ENCODE peak calls at places on chromosomes 6 and 20, in ten cellular contexts. G is body of pancreas, Y is GM23338, W is psoas muscle, Z is HCT116, K is left lung, J is heart left ventricle, F is RWPE2, H is A549, D is pancreas. I is an unnamed sample. For H3K4me1, the result is how much of the 10 kb centered on the place peaks cover.

GRCh38 chr20:19341348-19342053 is 129.1 kb downstream of the SLC24A3 start:
- ATAC-seq in F (no peak), Z (no peak), K (peak), Y (no peak), W (peak), D (peak), J (peak), H (no peak), G (no peak), I (peak)

GRCh38 chr20:20489054-20489453 is 121.2 kb downstream of the INSM1 start:
- ATAC-seq in Z (no peak), F (no peak), J (no peak), W (no peak), Y (no peak), G (no peak), D (no peak), K (no peak), H (no peak), I (no peak)

GRCh38 chr20:40431611-40432010 is 257.4 kb downstream of the MAFB start:
- ATAC-seq in Y (no peak), G (no peak), H (no peak), Z (no peak), K (no peak), F (peak), D (no peak), J (no peak), W (no peak), I (no peak)

GRCh38 chr20:41969656-41970055 is 351.5 kb upstream of the CHD6 start:
- ATAC-seq in W (no peak), F (peak), D (no peak), J (peak), Z (no peak), Y (no peak), K (no peak), H (no peak), G (no peak), I (no peak)

GRCh38 chr6:81753709-81754678 is 1.5 kb upstream of the TENT5A start:
- ATAC-seq in Z (peak), H (peak), J (peak), W (peak), K (peak), G (peak), Y (peak), D (peak), F (peak), I (peak)

GRCh38 chr6:26271640-26272090 is 93.3 kb upstream of the BTN3A2 start:
- ATAC-seq in H (no peak), Z (no peak), J (peak), W (peak), K (peak), Y (peak), D (no peak), F (no peak), G (no peak), I (no peak)

GRCh38 chr6:108285381-108285780 is 9.5 kb upstream of the AFG1L start:
- ATAC-seq in G (no peak), W (no peak), H (no peak), F (no peak), Z (no peak), Y (no peak), J (no peak), D (no peak), K (no peak), I (no peak)

GRCh38 chr6:34350100-34350936 is 42.2 kb downstream of the NUDT3 start:
- ATAC-seq in D (peak), G (no peak), Z (no peak), J (peak), F (no peak), Y (no peak), K (no peak), W (no peak), H (no peak), I (no peak)

GRCh38 chr6:142696689-142697088 is 248.3 kb downstream of the HIVEP2 start:
- ATAC-seq in W (peak), F (peak), Z (no peak), K (peak), Y (no peak), J (no peak), H (no peak), G (peak), D (peak), I (no peak)

GRCh38 chr6:24589334-24589733 is 56.7 kb downstream of the KIAA0319 start:
- ATAC-seq in G (no peak), W (no peak), H (no peak), Z (no peak), D (no peak), J (no peak), F (no peak), Y (no peak), K (no peak), I (no peak)

GRCh38 chr6:134883314-134883713 is 66.6 kb downstream of the ALDH8A1 start:
- ATAC-seq in D (no peak), K (no peak), G (no peak), J (no peak), W (no peak), H (no peak), F (no peak), Z (no peak), Y (no peak), I (no peak)

GRCh38 chr6:66226099-66226498 is 519.1 kb upstream of the EYS start:
- ATAC-seq in Y (no peak), Z (no peak), F (no peak), H (no peak), J (peak), G (no peak), K (peak), D (no peak), W (no peak), I (no peak)

GRCh38 chr6:44655368-44656342 is 268.1 kb downstream of the CDC5L start:
- ATAC-seq in J (peak), Y (peak), F (peak), G (peak), W (peak), K (peak), D (peak), H (peak), Z (peak), I (peak)

GRCh38 chr6:41002168-41002567 is 36.9 kb downstream of the UNC5CL start:
- ATAC-seq in F (no peak), H (no peak), Y (no peak), G (no peak), J (no peak), K (no peak), W (peak), D (no peak), Z (no peak), I (no peak)

GRCh38 chr6:164099535-164099982 is 685.0 kb downstream of the QKI start:
- ATAC-seq in K (no peak), F (no peak), J (peak), G (no peak), H (no peak), Y (no peak), D (no peak), Z (no peak), W (no peak), I (no peak)

GRCh38 chr20:37688093-37688492 is 5.7 kb upstream of the CTNNBL1 start:
- ATAC-seq in G (no peak), J (no peak), H (no peak), W (no peak), F (no peak), D (no peak), K (no peak), Z (no peak), Y (no peak), I (no peak)

GRCh38 chr6:5663739-5664138 is 343.0 kb downstream of the NRN1 start:
- ATAC-seq in K (no peak), G (no peak), W (no peak), Y (no peak), H (no peak), D (no peak), Z (no peak), F (no peak), J (peak), I (no peak)

GRCh38 chr6:3287308-3287707 is 28.6 kb downstream of the PSMG4 start:
- ATAC-seq in G (no peak), H (no peak), D (no peak), K (peak), J (no peak), W (no peak), F (no peak), Z (no peak), Y (no peak), I (no peak)

GRCh38 chr20:21087862-21088540 is 18.2 kb downstream of the LINC00237 start:
- ATAC-seq in D (no peak), Y (no peak), Z (no peak), G (no peak), J (no peak), W (no peak), F (no peak), H (no peak), K (no peak), I (no peak)

GRCh38 chr20:40565681-40566040 is 123.4 kb downstream of the MAFB start:
- ATAC-seq in G (no peak), W (peak), Z (no peak), D (no peak), Y (peak), J (no peak), K (no peak), F (no peak), H (peak), I (no peak)

GRCh38 chr6:63573899-63574553 is 1.7 kb downstream of the LOC128125822 start:
- ATAC-seq in Y (peak), F (no peak), W (peak), H (peak), K (peak), D (peak), J (no peak), Z (peak), G (peak), I (no peak)

GRCh38 chr6:112298021-112298745 is 43.8 kb upstream of the LAMA4 start:
- ATAC-seq in K (peak), F (peak), H (peak), W (peak), Z (no peak), J (peak), Y (no peak), G (no peak), D (peak), I (peak)

GRCh38 chr20:50821257-50821921 is 26.5 kb downstream of the BCAS4 start:
- ATAC-seq in H (no peak), K (no peak), W (no peak), G (no peak), Y (no peak), Z (no peak), D (no peak), F (no peak), J (no peak), I (no peak)

GRCh38 chr20:50821994-50822393 is 27.1 kb downstream of the BCAS4 start:
- ATAC-seq in Z (no peak), W (no peak), J (no peak), Y (no peak), H (no peak), G (no peak), D (no peak), K (no peak), F (no peak), I (no peak)

GRCh38 chr20:50817776-50818172 is 22.9 kb downstream of the BCAS4 start:
- ATAC-seq in J (no peak), K (no peak), D (no peak), H (no peak), Z (no peak), F (no peak), G (no peak), W (no peak), Y (no peak), I (no peak)

GRCh38 chr20:50820515-50821256 is 25.8 kb downstream of the BCAS4 start:
- ATAC-seq in H (no peak), D (no peak), Z (no peak), J (no peak), W (no peak), G (no peak), Y (peak), F (no peak), K (no peak), I (no peak)

DNA sequence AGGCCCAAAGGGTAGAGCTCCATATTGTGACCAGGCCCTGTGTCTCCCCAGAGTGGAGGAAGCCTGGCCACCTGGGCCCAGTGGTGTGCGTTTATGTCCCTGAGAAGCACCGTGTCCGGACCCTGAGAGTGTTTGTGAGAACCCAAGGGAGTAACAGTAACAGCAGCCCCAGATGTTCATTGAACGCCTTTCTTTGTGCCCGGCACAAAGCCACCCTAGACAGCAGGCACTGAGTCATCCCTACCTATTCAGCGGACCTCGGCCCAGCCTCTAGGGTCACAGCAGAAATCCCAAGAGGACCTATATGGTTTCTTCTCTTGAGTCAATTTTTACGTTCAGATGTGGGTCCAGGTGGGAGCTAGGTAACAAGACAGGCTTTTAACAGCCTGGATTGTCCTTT is 24.5 kb downstream of the BCAS4 start:
- ATAC-seq in D (no peak), H (no peak), Z (no peak), F (no peak), J (no peak), W (no peak), Y (no peak), G (no peak), K (no peak), I (no peak)
- H3K4me1 ChIP-seq in D (under half), H (under half), Z (under half), F (under half), J (under half), W (under half), Y (under half), G (under half), K (under half), I (under half)

DNA sequence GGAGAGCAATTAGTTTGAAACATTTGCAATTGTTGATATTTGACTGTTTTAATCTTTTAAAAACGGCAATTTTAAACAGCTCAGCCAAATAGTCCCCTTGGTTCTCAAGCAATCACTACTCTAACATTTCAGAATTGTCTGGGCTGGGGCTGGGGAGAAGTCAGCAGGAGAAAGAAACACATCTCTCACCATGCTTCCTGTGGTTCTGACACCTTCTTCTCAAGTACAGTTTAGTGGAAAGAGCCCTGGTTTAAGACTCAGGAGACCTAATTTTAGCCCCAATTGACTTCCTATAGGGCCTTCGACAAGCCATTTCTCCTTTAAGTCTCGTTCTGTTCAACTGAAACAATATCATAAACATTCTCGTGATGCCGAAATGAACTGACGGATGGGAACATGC is 168.4 kb upstream of the CDYL start:
- ATAC-seq in Z (no peak), G (no peak), Y (no peak), H (no peak), W (no peak), F (no peak), J (no peak), K (no peak), D (no peak), I (no peak)
- H3K4me3 ChIP-seq in Z (no peak), G (no peak), Y (no peak), H (no peak), W (peak), F (no peak), J (no peak), K (no peak), D (no peak), I (no peak)

DNA sequence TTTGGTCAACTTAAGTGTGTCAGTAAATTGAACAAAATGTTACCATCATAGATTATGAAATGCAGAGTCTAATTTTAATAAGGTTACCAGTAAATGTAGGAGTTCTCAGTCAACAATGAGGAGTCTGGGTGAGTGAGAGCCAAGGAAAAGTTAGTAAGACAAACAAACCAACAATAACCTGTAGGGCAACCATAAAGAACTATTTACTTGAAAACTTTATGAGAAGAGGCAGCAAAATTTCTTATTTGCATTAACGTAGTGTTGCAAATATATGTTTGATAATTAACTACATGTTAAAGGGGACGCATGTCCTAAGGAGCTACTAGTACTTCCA is 131.1 kb upstream of the SOX4 start:
- ATAC-seq in Y (no peak), D (no peak), F (no peak), Z (no peak), G (no peak), K (no peak), W (no peak), J (no peak), H (no peak), I (no peak)
- TF ChIP-seq CTCF in Y (no peak), D (no peak), F (no peak), Z (no peak), G (no peak), K (no peak), W (no peak), J (no peak), H (no peak), I (no peak)

DNA sequence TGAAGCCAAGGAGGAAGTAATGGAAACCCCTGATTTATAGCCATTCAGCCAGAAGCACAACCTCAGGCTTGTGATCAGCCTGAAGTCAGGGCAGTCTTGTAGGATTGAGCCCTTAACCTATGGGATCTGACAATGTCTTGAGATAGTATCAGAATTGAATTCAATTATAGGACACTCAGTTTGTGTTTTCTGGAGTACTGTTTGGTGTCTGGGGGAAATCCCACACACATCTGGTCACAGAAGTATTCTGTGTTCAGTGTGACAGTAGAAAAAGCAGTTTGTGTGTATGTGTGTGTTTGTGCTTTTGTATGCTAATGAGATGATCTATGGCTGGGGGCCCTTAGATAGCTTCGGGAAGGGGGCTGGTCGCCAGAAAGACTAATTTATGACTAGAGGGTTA is 5.7 kb downstream of the NT5E start:
- ATAC-seq in K (no peak), F (no peak), G (no peak), J (no peak), H (no peak), Y (no peak), W (no peak), D (no peak), Z (no peak), I (no peak)
- H3K4me1 ChIP-seq in K (under half), F (half or more), G (under half), J (under half), H (half or more), Y (under half), W (under half), D (under half), Z (half or more), I (under half)